ENCODE peak calls at places on chromosome 13, in five cellular contexts. O is GOT3; F is retina; M is T-helper 2 cell; R is stimulated activated CD4-positive, alpha-beta T cell treated with anti-CD3 and anti-CD28 coated beads, Interleukin-2, amount 100 ng/mL, for 48 hours. C is an unnamed sample.

GRCh38 chr13:37106642-37107041 is 1.2 kb upstream of the CSNK1A1L start:
- DNase-seq in O (no peak), M (no peak), R (no peak), F (no peak), C (no peak)

GRCh38 chr13:109870281-109871017 is 84.1 kb upstream of the IRS2 start:
- DNase-seq in F (no peak), O (no peak), M (no peak), R (no peak), C (no peak)

GRCh38 chr13:52156724-52157251 is 2.6 kb downstream of the NEK3 start:
- DNase-seq in O (no peak), F (no peak), R (no peak), M (no peak), C (no peak)

GRCh38 chr13:20270163-20270865 is 38.2 kb upstream of the GJB6 start:
- DNase-seq in R (no peak), O (no peak), F (peak; percentile 9), M (no peak), C (no peak)

GRCh38 chr13:28609936-28610335 is 49.0 kb upstream of the POMP start:
- DNase-seq in R (no peak), O (no peak), F (no peak), M (no peak), C (no peak)

GRCh38 chr13:103510007-103510406 is 443.8 kb upstream of the SLC10A2 start:
- DNase-seq in M (no peak), O (no peak), F (no peak), R (no peak), C (no peak)

GRCh38 chr13:24624363-24624762 is 55.8 kb upstream of the ATP12A start:
- DNase-seq in F (no peak), M (no peak), R (no peak), O (no peak), C (no peak)

GRCh38 chr13:44052843-44053607 is 173.3 kb downstream of the LACC1 start:
- DNase-seq in F (peak; percentile 78), O (no peak), M (no peak), R (no peak), C (no peak)

GRCh38 chr13:97339989-97340361 is 94.0 kb upstream of the RAP2A start:
- DNase-seq in M (no peak), R (no peak), O (no peak), F (peak; percentile 34), C (no peak)

GRCh38 chr13:38687246-38688229 is 661 bp downstream of the FREM2 start:
- DNase-seq in M (no peak), F (peak; percentile 87), O (no peak), R (no peak), C (no peak)

GRCh38 chr13:32443111-32443510 is 15.2 kb upstream of the N4BP2L1 start:
- DNase-seq in M (no peak), R (no peak), F (no peak), O (no peak), C (no peak)

GRCh38 chr13:99984463-99985242 is 3.1 kb downstream of the ZIC2 start:
- DNase-seq in M (no peak), F (peak; percentile 83), R (no peak), O (no peak), C (no peak)

GRCh38 chr13:49494645-49495044 is 1.1 kb upstream of the PHF11 start:
- DNase-seq in F (no peak), O (no peak), R (no peak), M (no peak), C (no peak)

GRCh38 chr13:109256866-109257760 is 529.3 kb downstream of the IRS2 start:
- DNase-seq in O (no peak), F (no peak), M (no peak), R (no peak), C (no peak)

GRCh38 chr13:43516401-43516826 is 270.4 kb downstream of the ENOX1 start:
- DNase-seq in F (no peak), R (no peak), O (no peak), M (no peak), C (no peak)

GRCh38 chr13:108313382-108313781 is 43.9 kb downstream of the TNFSF13B start:
- DNase-seq in M (no peak), O (no peak), F (no peak), R (no peak), C (no peak)

GRCh38 chr13:30803791-30804190 is 68.4 kb downstream of the ALOX5AP start:
- DNase-seq in O (no peak), F (no peak), M (no peak), R (no peak), C (no peak)

GRCh38 chr13:113930711-113931637 is 42.9 kb downstream of the C13orf46 start:
- DNase-seq in O (no peak), M (peak; percentile 32), F (peak; percentile 60), R (peak; percentile 19), C (no peak)

GRCh38 chr13:99332456-99332855 is 25.3 kb upstream of the GPR183 start:
- DNase-seq in M (no peak), F (no peak), R (no peak), O (no peak), C (no peak)

GRCh38 chr13:41311607-41312500 is 787 bp downstream of the NAA16 start:
- DNase-seq in M (peak; percentile 21), R (peak; percentile 37), O (no peak), F (no peak), C (no peak)

GRCh38 chr13:33119022-33119735 is 103.0 kb downstream of the KL start:
- DNase-seq in M (no peak), O (no peak), F (no peak), R (no peak), C (no peak)

GRCh38 chr13:24671367-24672117 is 8.7 kb upstream of the ATP12A start:
- DNase-seq in R (peak; percentile 20), O (peak; percentile 38), F (peak; percentile 67), M (no peak), C (no peak)

GRCh38 chr13:34108396-34108795 is 290.4 kb downstream of the RFC3 start:
- DNase-seq in O (no peak), M (no peak), R (no peak), F (no peak), C (no peak)

GRCh38 chr13:30874561-30874960 is 31.5 kb upstream of the MEDAG start:
- DNase-seq in F (no peak), O (no peak), R (no peak), M (no peak), C (no peak)

GRCh38 chr13:27289016-27289665 is 18.5 kb downstream of the RASL11A start:
- DNase-seq in F (no peak), O (no peak), M (no peak), R (no peak), C (no peak)

GRCh38 chr13:108034909-108035308 is 180.4 kb downstream of the LIG4 start:
- DNase-seq in R (no peak), F (no peak), M (no peak), O (no peak), C (no peak)

GRCh38 chr13:40579535-40579934 is 86.9 kb downstream of the FOXO1 start:
- DNase-seq in M (no peak), F (no peak), O (no peak), R (no peak), C (no peak)

GRCh38 chr13:23657056-23657455 is 86.8 kb downstream of the TNFRSF19 start:
- DNase-seq in R (no peak), F (no peak), M (no peak), O (no peak), C (no peak)

GRCh38 chr13:111610077-111610476 is 289.6 kb downstream of the TEX29 start:
- DNase-seq in F (no peak), O (no peak), M (no peak), R (no peak), C (no peak)

GRCh38 chr13:72104656-72105180 is 237.7 kb upstream of the DACH1 start:
- DNase-seq in O (no peak), F (no peak), M (no peak), R (no peak), C (no peak)

GRCh38 chr13:112545866-112546265 is 42.1 kb downstream of the TUBGCP3 start:
- DNase-seq in M (no peak), F (no peak), O (no peak), R (no peak), C (no peak)

C was measured in activated B cell treated with CpG ODN at 0.5 μM for 24 hours.